ENCODE peak calls at places on chromosomes 12 and 14, in nine cellular contexts. K, G, H, Y, V, P, A, W and X are unnamed samples.

GRCh38 chr12:75236206-75236605 is 26.6 kb upstream of the KCNC2 start:
- DNase-seq in K (no peak), G (no peak), H (no peak), Y (no peak), V (no peak), P (no peak), A (no peak), W (no peak), X (no peak)

GRCh38 chr12:162467-163307 is 51.3 kb downstream of the SLC6A12 start:
- DNase-seq in K (no peak), G (no peak), H (no peak), Y (no peak), V (no peak), P (peak), A (peak), W (peak), X (peak)

GRCh38 chr12:23169012-23170003 is 544.3 kb downstream of the ETNK1 start:
- DNase-seq in K (no peak), G (no peak), H (no peak), Y (no peak), V (no peak), P (no peak), A (no peak), W (no peak), X (no peak)

GRCh38 chr14:95295600-95296376 is 23.9 kb downstream of the CLMN start:
- DNase-seq in K (no peak), G (no peak), H (no peak), Y (no peak), V (no peak), P (no peak), A (no peak), W (no peak), X (no peak)

GRCh38 chr12:77983859-77984258 is 153.2 kb downstream of the NAV3 start:
- DNase-seq in K (no peak), G (no peak), H (no peak), Y (no peak), V (no peak), P (no peak), A (no peak), W (no peak), X (no peak)

GRCh38 chr14:91113829-91114078 is at the start of gene DGLUCY:
- DNase-seq in K (peak), G (no peak), H (peak), Y (peak), V (peak), P (peak), A (no peak), W (no peak), X (no peak)

GRCh38 chr14:73723411-73723798 is 9.2 kb upstream of the PNMA1 start:
- DNase-seq in K (no peak), G (no peak), H (no peak), Y (no peak), V (no peak), P (no peak), A (no peak), W (no peak), X (no peak)

GRCh38 chr12:13342971-13343370 is 146.4 kb downstream of the EMP1 start:
- DNase-seq in K (no peak), G (no peak), H (peak), Y (no peak), V (no peak), P (no peak), A (no peak), W (no peak), X (no peak)

GRCh38 chr12:107875772-107876171 is 101.3 kb downstream of the ASCL4 start:
- DNase-seq in K (no peak), G (no peak), H (no peak), Y (no peak), V (no peak), P (no peak), A (no peak), W (no peak), X (no peak)

GRCh38 chr12:110600254-110600653 is 13.7 kb upstream of the TCTN1 start:
- DNase-seq in K (peak), G (peak), H (no peak), Y (no peak), V (no peak), P (peak), A (no peak), W (no peak), X (no peak)

GRCh38 chr12:44143170-44143569 is 307.3 kb downstream of the TMEM117 start:
- DNase-seq in K (no peak), G (no peak), H (no peak), Y (no peak), V (no peak), P (no peak), A (no peak), W (no peak), X (no peak)

GRCh38 chr12:52203126-52203921 is 11.5 kb upstream of the KRT80 start:
- DNase-seq in K (no peak), G (peak), H (no peak), Y (no peak), V (peak), P (peak), A (peak), W (peak), X (no peak)

GRCh38 chr12:57224973-57225679 is 4.4 kb upstream of the SHMT2 start:
- DNase-seq in K (no peak), G (no peak), H (peak), Y (no peak), V (peak), P (no peak), A (peak), W (peak), X (no peak)